ENCODE peak calls at places on chromosomes 13 and 19, in eight cellular contexts. T is CD8-positive, alpha-beta T cell; O is breast epithelium; R is GM23248; E is upper lobe of right lung; Y is psoas muscle; V is ovary; D is HL-60. F is an unnamed sample.

GRCh38 chr13:33454844-33455256 is 169.3 kb upstream of the STARD13 start:
- DNase-seq in T (no peak), O (no peak), R (peak; percentile 79), E (no peak), Y (no peak), V (no peak), D (no peak), F (no peak)

GRCh38 chr19:32651729-32652140 is 23.2 kb downstream of the ANKRD27 start:
- DNase-seq in T (no peak), O (no peak), R (no peak), E (no peak), Y (no peak), V (no peak), D (peak; percentile 22), F (no peak)

GRCh38 chr13:44335463-44335862 is 38.2 kb upstream of the SERP2 start:
- DNase-seq in T (no peak), O (no peak), R (no peak), E (no peak), Y (no peak), V (no peak), D (no peak), F (no peak)

GRCh38 chr13:33455291-33455690 is 169.7 kb upstream of the STARD13 start:
- DNase-seq in T (no peak), O (no peak), R (no peak), E (no peak), Y (no peak), V (no peak), D (no peak), F (no peak)

GRCh38 chr19:53908933-53909415 is at the start of gene CACNG7:
- DNase-seq in T (no peak), O (no peak), R (no peak), E (no peak), Y (no peak), V (no peak), D (no peak), F (no peak)

GRCh38 chr13:67228909-67229308 is 1.2 kb downstream of the PCDH9 start:
- DNase-seq in T (no peak), O (no peak), R (peak; percentile 5), E (no peak), Y (no peak), V (no peak), D (no peak), F (no peak)

GRCh38 chr13:105410602-105411001 is 1124.9 kb downstream of the EFNB2 start:
- DNase-seq in T (no peak), O (peak; percentile 62), R (peak; percentile 19), E (peak; percentile 86), Y (peak; percentile 37), V (no peak), D (no peak), F (no peak)

GRCh38 chr13:107124129-107124718 is 556.3 kb upstream of the ARGLU1 start:
- DNase-seq in T (no peak), O (no peak), R (peak; percentile 34), E (no peak), Y (no peak), V (no peak), D (no peak), F (no peak)

GRCh38 chr19:40280608-40281221 is 4.4 kb downstream of the AKT2 start:
- DNase-seq in T (no peak), O (no peak), R (no peak), E (no peak), Y (no peak), V (no peak), D (no peak), F (no peak)

GRCh38 chr19:38759590-38760003 is 13.7 kb downstream of the LGALS7 start:
- DNase-seq in T (no peak), O (no peak), R (no peak), E (no peak), Y (no peak), V (no peak), D (no peak), F (no peak)

GRCh38 chr13:99757756-99758464 is 213.7 kb downstream of the ZIC5 start:
- DNase-seq in T (no peak), O (no peak), R (no peak), E (no peak), Y (no peak), V (no peak), D (no peak), F (no peak)

GRCh38 chr19:10013834-10014618 is 743 bp downstream of the RDH8 start:
- DNase-seq in T (no peak), O (no peak), R (no peak), E (no peak), Y (no peak), V (no peak), D (no peak), F (no peak)

GRCh38 chr19:7254590-7254989 is 39.6 kb downstream of the INSR start:
- DNase-seq in T (no peak), O (no peak), R (no peak), E (no peak), Y (no peak), V (no peak), D (no peak), F (no peak)

GRCh38 chr19:56765107-56765506 is 75.4 kb downstream of the PEG3 start:
- DNase-seq in T (no peak), O (peak; percentile 55), R (peak; percentile 32), E (peak; percentile 67), Y (peak; percentile 67), V (peak; percentile 80), D (no peak), F (no peak)

GRCh38 chr19:524062-524674 is 7.4 kb upstream of the CDC34 start:
- DNase-seq in T (no peak), O (no peak), R (peak; percentile 58), E (no peak), Y (no peak), V (no peak), D (no peak), F (no peak)

GRCh38 chr19:1469936-1470863 is 8.8 kb downstream of the C19orf25 start:
- DNase-seq in T (peak; percentile 76), O (no peak), R (peak; percentile 65), E (no peak), Y (peak; percentile 35), V (no peak), D (no peak), F (no peak)

DNA sequence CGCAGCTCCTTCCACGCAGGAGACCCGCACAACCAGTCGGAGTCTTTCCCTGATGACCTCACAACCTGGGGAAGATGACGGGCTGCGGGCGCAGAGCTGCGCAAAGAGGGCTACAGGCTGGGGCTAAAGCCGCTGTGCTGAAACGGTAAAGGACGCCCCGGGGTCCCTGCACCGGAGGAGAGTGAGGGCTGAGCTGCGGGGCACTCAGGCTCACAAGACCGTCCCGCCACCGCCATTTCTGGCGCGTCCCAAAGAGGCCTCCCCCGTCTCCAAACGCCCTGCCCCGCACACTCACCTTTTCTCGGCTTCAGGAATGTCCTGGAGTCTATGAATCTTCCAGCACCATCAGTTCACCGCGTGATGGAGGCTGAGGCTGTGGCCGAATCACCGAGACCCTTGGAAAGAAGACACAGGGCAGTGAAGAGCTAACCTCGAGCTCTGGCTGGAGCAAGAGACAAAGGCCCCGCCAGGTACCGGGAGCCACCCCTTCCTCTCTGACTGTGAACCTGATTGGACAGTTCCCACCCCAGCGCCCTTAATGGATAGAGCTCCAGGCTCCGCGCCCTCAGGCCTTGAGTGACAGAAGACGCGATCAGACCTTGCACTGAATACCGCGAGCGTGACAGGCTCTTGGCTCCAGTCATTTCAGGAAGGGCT is 41.8 kb upstream of the ZNF429 start:
- DNase-seq in T (peak; percentile 27), O (no peak), R (no peak), E (no peak), Y (no peak), V (peak; percentile 74), D (no peak), F (peak; percentile 55)
- H3K27ac ChIP-seq in T (no peak overlapping the region), O (peak overlapping the region; percentile 33), R (no peak overlapping the region), E (no peak overlapping the region), Y (no peak overlapping the region), V (peak overlapping the region; percentile 67), D (no peak overlapping the region), F (no peak overlapping the region)

GRCh38 chr13:40619479-40619814 is 47.0 kb downstream of the FOXO1 start:
- DNase-seq in T (no peak), O (no peak), R (no peak), E (no peak), Y (no peak), V (no peak), D (no peak), F (no peak)
- H3K27ac ChIP-seq in T (no peak overlapping the region), O (no peak overlapping the region), R (no peak overlapping the region), E (no peak overlapping the region), Y (peak overlapping the region; percentile 74), V (no peak overlapping the region), D (no peak overlapping the region), F (peak overlapping the region; percentile 17)

GRCh38 chr13:41611385-41611784 is 154.0 kb downstream of the RGCC start:
- DNase-seq in T (no peak), O (no peak), R (no peak), E (no peak), Y (no peak), V (no peak), D (no peak), F (no peak)

GRCh38 chr13:41609828-41610227 is 152.5 kb downstream of the RGCC start:
- DNase-seq in T (no peak), O (no peak), R (no peak), E (no peak), Y (no peak), V (no peak), D (no peak), F (no peak)

GRCh38 chr13:41608111-41608510 is 150.8 kb downstream of the RGCC start:
- DNase-seq in T (no peak), O (no peak), R (no peak), E (no peak), Y (no peak), V (no peak), D (no peak), F (no peak)

GRCh38 chr13:41608779-41609178 is 151.4 kb downstream of the RGCC start:
- DNase-seq in T (no peak), O (no peak), R (peak; percentile 50), E (no peak), Y (no peak), V (no peak), D (no peak), F (no peak)

GRCh38 chr13:41610426-41610825 is 153.1 kb downstream of the RGCC start:
- DNase-seq in T (no peak), O (no peak), R (peak; percentile 91), E (peak; percentile 83), Y (peak; percentile 38), V (no peak), D (no peak), F (no peak)
- H3K27ac ChIP-seq in T (no peak overlapping the region), O (peak overlapping the region; percentile 84), R (peak overlapping the region; percentile 95), E (peak overlapping the region; percentile 75), Y (peak overlapping the region; percentile 60), V (no peak overlapping the region), D (no peak overlapping the region), F (no peak overlapping the region)

GRCh38 chr19:50720921-50721291 is 1.3 kb upstream of the SHANK1 start:
- DNase-seq in T (no peak), O (no peak), R (peak; percentile 94), E (no peak), Y (no peak), V (no peak), D (no peak), F (no peak)

GRCh38 chr19:50721441-50722137 is 1.6 kb upstream of the CLEC11A start:
- DNase-seq in T (no peak), O (no peak), R (peak; percentile 35), E (no peak), Y (peak; percentile 35), V (peak; percentile 48), D (no peak), F (no peak)

GRCh38 chr19:50719566-50719965 is at the start of gene SHANK1:
- DNase-seq in T (no peak), O (no peak), R (peak; percentile 37), E (no peak), Y (no peak), V (peak; percentile 58), D (no peak), F (no peak)

GRCh38 chr19:50719119-50719435 is 525 bp downstream of the SHANK1 start:
- DNase-seq in T (no peak), O (no peak), R (no peak), E (no peak), Y (no peak), V (no peak), D (no peak), F (no peak)

GRCh38 chr19:50720181-50720920 is 749 bp upstream of the SHANK1 start:
- DNase-seq in T (no peak), O (no peak), R (peak; percentile 48), E (no peak), Y (no peak), V (no peak), D (no peak), F (no peak)
- H3K27ac ChIP-seq in T (no peak overlapping the region), O (no peak overlapping the region), R (peak overlapping the region; percentile 78), E (no peak overlapping the region), Y (no peak overlapping the region), V (no peak overlapping the region), D (no peak overlapping the region), F (no peak overlapping the region)